ENCODE peak calls at places on chromosome X, in nine cellular contexts. E is PC-3; M is stimulated activated CD8-positive, alpha-beta memory T cell treated with anti-CD3 and anti-CD28 coated beads, Interleukin-2, amount 100 ng/mL, for 1 hour; U is DMS79; Y is immature natural killer cell; Q is MM.1S; X is dorsolateral prefrontal cortex; K is HT-29; D is T-helper 17 cell. S is an unnamed sample.

GRCh38 chrX:120732461-120732860 is 102.6 kb upstream of the C1GALT1C1 start:
- DNase-seq in U (no peak), Q (no peak), E (peak), Y (no peak), M (no peak), X (no peak), K (no peak), D (no peak), S (no peak)

GRCh38 chrX:119468930-119469635 is 839 bp downstream of the SLC25A5 start:
- DNase-seq in Y (peak), U (peak), X (peak), D (peak), Q (peak), K (peak), M (peak), E (peak), S (peak)

GRCh38 chrX:115400960-115401359 is 111.4 kb downstream of the LUZP4 start:
- DNase-seq in K (no peak), Y (no peak), X (no peak), Q (no peak), U (no peak), M (no peak), D (no peak), E (no peak), S (peak)

GRCh38 chrX:16311671-16312070 is 144.4 kb downstream of the MAGEB17 start:
- DNase-seq in M (no peak), Y (no peak), Q (no peak), K (no peak), D (no peak), U (no peak), X (no peak), E (no peak), S (no peak)

GRCh38 chrX:1397441-1397840 is 5.5 kb upstream of the SLC25A6 start:
- DNase-seq in X (no peak), U (no peak), D (no peak), M (no peak), E (no peak), Y (no peak), Q (no peak), K (no peak), S (no peak)

GRCh38 chrX:68878977-68879376 is 50.2 kb downstream of the EFNB1 start:
- DNase-seq in E (no peak), U (no peak), K (no peak), D (no peak), Y (no peak), M (no peak), X (no peak), Q (no peak), S (no peak)

GRCh38 chrX:74325130-74326059 is 21.4 kb downstream of the ZCCHC13 start:
- DNase-seq in K (no peak), E (no peak), X (no peak), Y (no peak), U (peak), M (no peak), D (no peak), Q (no peak), S (peak)

GRCh38 chrX:103664363-103664762 is 22.1 kb downstream of the MORF4L2 start:
- DNase-seq in D (no peak), E (no peak), X (no peak), Y (no peak), K (no peak), M (no peak), Q (no peak), U (no peak), S (peak)

GRCh38 chrX:11704725-11705495 is 39.2 kb upstream of the ARHGAP6 start:
- DNase-seq in E (no peak), Y (no peak), K (no peak), Q (no peak), D (no peak), X (no peak), M (no peak), U (no peak), S (peak)

GRCh38 chrX:31580726-31581125 is 508.9 kb upstream of the FTHL17 start:
- DNase-seq in D (no peak), M (no peak), U (no peak), Q (no peak), Y (no peak), X (no peak), K (no peak), E (no peak), S (no peak)

GRCh38 chrX:152895724-152896420 is 2.0 kb upstream of the ZNF185 start:
- DNase-seq in Y (no peak), M (no peak), D (no peak), Q (no peak), K (peak), X (no peak), E (peak), U (no peak), S (no peak)

GRCh38 chrX:77597511-77597910 is 150.3 kb downstream of the FGF16 start:
- DNase-seq in X (no peak), K (no peak), M (no peak), D (no peak), Q (peak), E (no peak), Y (no peak), U (no peak), S (no peak)

GRCh38 chrX:15475486-15475885 is 17.6 kb downstream of the PIR start:
- DNase-seq in X (no peak), Y (no peak), E (no peak), U (no peak), K (no peak), Q (no peak), M (no peak), D (no peak), S (no peak)

GRCh38 chrX:47991263-47992092 is 12.3 kb downstream of the ZNF182 start:
- DNase-seq in Q (no peak), E (peak), M (no peak), K (no peak), X (no peak), Y (no peak), U (no peak), D (no peak), S (no peak)

GRCh38 chrX:13669246-13669689 is 16.3 kb downstream of the TCEANC start:
- DNase-seq in Q (peak), K (peak), Y (peak), E (peak), M (no peak), D (peak), U (peak), X (no peak), S (no peak)

GRCh38 chrX:132218100-132218807 is 993 bp downstream of the RAP2C start:
- DNase-seq in K (peak), D (peak), E (peak), M (peak), Y (peak), X (peak), Q (peak), U (peak), S (peak)

GRCh38 chrX:155888139-155888538 is 7.0 kb downstream of the VAMP7 start:
- DNase-seq in X (no peak), Q (no peak), Y (no peak), E (peak), K (peak), D (no peak), U (no peak), M (no peak), S (no peak)

GRCh38 chrX:137427061-137427778 is 138.7 kb upstream of the ZIC3 start:
- DNase-seq in D (no peak), K (no peak), M (no peak), Q (no peak), U (no peak), E (no peak), X (no peak), Y (no peak), S (peak)

GRCh38 chrX:16970977-16971376 is 24.5 kb downstream of the REPS2 start:
- DNase-seq in D (no peak), Y (no peak), Q (no peak), M (no peak), U (no peak), K (no peak), E (peak), X (no peak), S (no peak)

GRCh38 chrX:48802813-48803261 is 970 bp downstream of the HDAC6 start:
- DNase-seq in X (no peak), Q (no peak), Y (no peak), E (no peak), M (no peak), D (no peak), K (no peak), U (no peak), S (no peak)

GRCh38 chrX:121103381-121103780 is 56.0 kb downstream of the GLUD2 start:
- DNase-seq in M (no peak), E (peak), K (no peak), D (no peak), Y (no peak), U (no peak), Q (no peak), X (no peak), S (no peak)

GRCh38 chrX:9163153-9163790 is 129.3 kb upstream of the FAM9B start:
- DNase-seq in U (no peak), X (no peak), D (no peak), Q (no peak), K (peak), M (no peak), Y (no peak), E (peak), S (no peak)

GRCh38 chrX:12779534-12779933 is 11.7 kb upstream of the PRPS2 start:
- DNase-seq in Y (no peak), E (no peak), M (no peak), K (peak), X (no peak), U (no peak), D (no peak), Q (no peak), S (no peak)

GRCh38 chrX:29382811-29383210 is 795.6 kb downstream of the IL1RAPL1 start:
- DNase-seq in U (no peak), Y (no peak), D (no peak), K (no peak), Q (no peak), X (no peak), E (no peak), M (no peak), S (no peak)

GRCh38 chrX:47218920-47219815 is 687 bp downstream of the CDK16 start:
- DNase-seq in Q (peak), K (peak), X (no peak), M (no peak), D (peak), Y (peak), E (no peak), U (no peak), S (peak)

GRCh38 chrX:42708222-42708621 is 69.7 kb downstream of the PPP1R2C start:
- DNase-seq in E (no peak), M (no peak), D (no peak), X (no peak), Y (no peak), Q (no peak), K (no peak), U (no peak), S (no peak)

GRCh38 chrX:30039768-30040167 is 175.6 kb upstream of the MAGEB2 start:
- DNase-seq in M (no peak), K (no peak), E (peak), D (no peak), Q (no peak), Y (no peak), X (no peak), U (no peak), S (no peak)

GRCh38 chrX:132093239-132093860 is 34.5 kb downstream of the FRMD7 start:
- DNase-seq in Q (no peak), K (no peak), U (no peak), E (no peak), M (no peak), Y (no peak), X (no peak), D (no peak), S (no peak)

GRCh38 chrX:13898084-13898483 is 81.2 kb upstream of the GPM6B start:
- DNase-seq in D (no peak), M (no peak), Y (no peak), K (peak), U (no peak), E (peak), Q (peak), X (peak), S (peak)

GRCh38 chrX:129115104-129115503 is 408.2 kb downstream of the SMARCA1 start:
- DNase-seq in Y (no peak), M (no peak), X (no peak), K (peak), E (peak), U (no peak), Q (peak), D (no peak), S (peak)